ENCODE peak calls at places on chromosomes 13 and 19, in six cellular contexts. T is GM12878, J is endothelial cell of umbilical vein, D is A549, L is K562, C is HepG2. B is an unnamed sample.

GRCh38 chr13:37647038-37647650 is 48.6 kb upstream of the POSTN start:
- DNase-seq in T (no peak), J (peak), D (no peak), L (no peak), C (no peak), B (no peak)

GRCh38 chr19:35044317-35045117 is 3.0 kb downstream of the HPN start:
- DNase-seq in T (no peak), J (peak), D (peak), L (peak), C (peak), B (peak)

GRCh38 chr13:50845211-50845610 is 1.7 kb upstream of the DLEU7 start:
- DNase-seq in T (no peak), J (no peak), D (no peak), L (no peak), C (no peak), B (peak)

GRCh38 chr13:114017028-114017630 is 43.3 kb upstream of the C13orf46 start:
- DNase-seq in T (no peak), J (no peak), D (no peak), L (no peak), C (no peak), B (no peak)

GRCh38 chr19:42942187-42942789 is 5.3 kb upstream of the PSG7 start:
- DNase-seq in T (no peak), J (no peak), D (peak), L (peak), C (peak), B (peak)

GRCh38 chr13:101489635-101490034 is 37.2 kb downstream of the ITGBL1 start:
- DNase-seq in T (no peak), J (peak), D (no peak), L (no peak), C (no peak), B (no peak)

GRCh38 chr19:15905026-15905425 is 7.2 kb upstream of the CYP4F2 start:
- DNase-seq in T (no peak), J (no peak), D (no peak), L (no peak), C (no peak), B (no peak)

GRCh38 chr19:17304386-17305047 is 1.2 kb upstream of the MRPL34 start:
- DNase-seq in T (no peak), J (no peak), D (no peak), L (no peak), C (no peak), B (no peak)

GRCh38 chr19:4807188-4807587 is 15.7 kb downstream of the FEM1A start:
- DNase-seq in T (no peak), J (no peak), D (no peak), L (no peak), C (no peak), B (peak)

DNA sequence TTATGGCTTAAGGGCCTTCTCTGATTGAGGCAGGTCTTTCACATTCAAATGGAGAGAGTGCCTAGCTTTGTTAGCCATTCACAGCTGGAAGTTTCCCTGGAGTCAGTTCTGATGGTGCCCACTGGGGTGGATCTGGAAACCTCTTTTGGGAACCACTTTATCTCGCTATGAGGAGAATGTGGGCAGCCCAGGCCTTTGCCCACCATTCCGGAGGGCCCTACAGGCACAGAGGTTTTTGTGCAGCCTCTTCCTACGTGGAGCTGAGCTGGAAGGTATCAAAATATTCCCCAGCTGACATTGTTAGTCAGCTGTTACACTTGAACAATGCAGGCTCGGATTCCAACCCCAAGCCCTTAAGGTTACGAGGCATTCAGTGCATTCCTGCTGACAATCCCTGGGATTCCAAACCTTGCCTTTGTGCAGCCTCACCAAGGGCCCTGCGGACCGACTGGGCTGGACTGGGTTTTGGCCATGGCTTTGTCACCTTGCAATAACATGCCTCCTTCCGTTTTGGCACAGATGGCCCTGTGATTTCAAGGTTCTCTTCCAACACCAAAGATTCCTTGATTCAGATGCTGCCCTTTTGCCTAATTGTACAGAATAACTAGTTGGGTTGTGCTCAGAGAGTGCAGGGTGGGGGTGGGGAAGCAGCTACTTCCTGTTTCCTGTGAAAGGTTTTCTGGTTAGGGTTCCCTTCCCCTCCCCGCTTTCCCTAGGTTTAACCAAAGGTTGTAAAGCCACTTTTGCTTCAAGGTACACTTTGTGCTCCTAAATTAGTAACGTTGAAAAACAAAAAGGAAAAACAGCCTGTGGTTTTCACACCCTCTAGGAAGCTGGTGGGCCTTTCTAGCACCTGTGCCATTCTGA is 27.1 kb downstream of the SAE1 start:
- DNase-seq in T (no peak), J (peak), D (no peak), L (no peak), C (no peak), B (peak)
- TF ChIP-seq MYC in T (no peak), J (no peak), D (no peak), L (no peak), C (no peak), B (no peak)

GRCh38 chr19:51366050-51366998 is at the start of gene ETFB:
- DNase-seq in T (peak), J (peak), D (peak), L (peak), C (peak), B (peak)
- TF ChIP-seq POLR2A in T (peak), J (peak), D (peak), L (peak), C (peak), B (peak)

GRCh38 chr19:6772866-6773322 is 386 bp downstream of the VAV1 start:
- DNase-seq in T (no peak), J (no peak), D (no peak), L (no peak), C (no peak), B (no peak)
- H3K4me3 ChIP-seq in T (peak), J (no peak), D (no peak), L (peak), C (no peak), B (peak)

GRCh38 chr13:86760620-86761019 is 910.6 kb upstream of the SLITRK5 start:
- DNase-seq in T (no peak), J (no peak), D (no peak), L (no peak), C (no peak), B (peak)

GRCh38 chr13:86765462-86765861 is 905.7 kb upstream of the SLITRK5 start:
- DNase-seq in T (no peak), J (no peak), D (no peak), L (no peak), C (no peak), B (no peak)
- TF ChIP-seq MYC in T (no peak), J (no peak), D (no peak), L (no peak), C (no peak), B (no peak)

DNA sequence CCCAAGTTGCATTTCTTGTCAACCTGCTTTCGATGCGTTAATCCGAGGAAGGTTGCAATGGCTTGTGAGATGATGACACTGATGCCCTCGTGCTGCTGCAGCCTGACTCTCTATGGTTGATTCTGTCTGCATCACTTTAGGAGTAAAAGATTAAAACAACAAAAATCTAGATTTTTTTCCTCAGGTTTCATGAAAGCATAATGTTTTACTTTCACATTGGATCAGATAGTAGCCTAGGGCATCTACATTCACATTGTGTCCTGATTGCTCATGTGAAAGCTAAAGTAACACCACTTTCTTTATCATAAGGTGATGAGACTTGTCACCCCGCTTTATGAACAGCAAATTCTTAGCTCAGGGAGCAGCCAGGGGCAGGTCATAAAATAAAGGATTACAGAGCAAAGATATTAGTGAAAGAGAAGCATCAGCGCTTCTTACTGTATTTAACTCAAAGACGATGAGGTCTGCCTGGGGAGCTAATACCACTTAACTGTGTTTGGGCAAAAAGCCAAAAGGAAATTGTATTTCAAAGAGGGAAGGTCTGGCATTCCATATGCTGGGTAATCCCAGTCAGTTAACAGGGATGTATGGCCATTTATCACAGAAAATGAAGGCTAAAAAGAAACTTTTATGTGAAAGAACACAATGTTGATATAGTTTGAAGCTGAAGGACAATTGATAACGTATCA is 270.5 kb downstream of the GPC6 start:
- DNase-seq in T (no peak), J (no peak), D (no peak), L (no peak), C (no peak), B (no peak)
- TF ChIP-seq POLR2A in T (no peak), J (no peak), D (no peak), L (no peak), C (no peak), B (no peak)

DNA sequence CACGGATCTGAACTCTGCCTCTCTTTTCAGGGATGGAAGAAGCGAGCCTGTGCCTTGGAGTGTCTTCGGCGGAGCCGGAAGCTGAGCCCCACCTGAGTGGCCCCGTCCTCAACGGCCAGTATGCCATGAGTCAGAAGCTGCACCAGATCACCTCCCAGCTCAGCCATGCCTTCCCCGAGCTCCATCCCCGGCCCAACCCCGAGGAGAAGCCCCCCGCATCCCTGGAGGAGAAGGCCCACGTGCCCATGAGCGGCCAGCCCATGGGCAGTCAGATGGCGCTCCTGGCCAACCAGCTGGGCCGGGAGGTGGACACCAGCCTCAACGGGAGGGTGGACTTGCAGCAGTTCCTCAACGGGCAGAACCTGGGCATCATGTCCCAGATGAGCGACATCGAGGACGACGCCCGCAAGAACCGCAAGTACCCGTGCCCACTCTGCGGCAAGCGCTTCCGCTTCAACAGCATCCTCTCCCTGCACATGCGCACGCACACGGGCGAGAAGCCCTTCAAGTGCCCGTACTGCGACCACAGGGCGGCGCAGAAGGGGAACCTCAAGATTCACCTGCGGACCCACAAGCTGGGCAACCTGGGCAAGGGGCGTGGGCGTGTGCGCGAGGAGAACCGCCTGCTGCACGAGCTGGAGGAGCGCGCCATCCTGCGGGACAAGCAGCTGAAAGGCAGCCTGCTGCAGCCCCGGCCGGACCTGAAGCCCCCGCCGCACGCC is 71.5 kb downstream of the ZNF536 start:
- DNase-seq in T (no peak), J (no peak), D (no peak), L (no peak), C (no peak), B (no peak)
- H3K4me3 ChIP-seq in T (no peak), J (no peak), D (no peak), L (no peak), C (no peak), B (no peak)

B was measured in NB4.